ENCODE peak calls at places on chromosomes 4 and X, in eight cellular contexts. One of them, this sample, is unnamed.
A peak's percentile ranks its signal among the peaks of the same experiment; 100 is the strongest.

GRCh38 chr4:67723949-67724348 is 23.0 kb upstream of the UBA6 start:
- DNase-seq in brain microvascular endothelial cell: no peak
- DNase-seq in lower leg skin: no peak
- DNase-seq in A673: no peak
- DNase-seq in GM13977: no peak
- DNase-seq in body of pancreas: no peak
- DNase-seq in heart left ventricle: no peak
- DNase-seq in NB4: no peak
- DNase-seq in this sample: no peak

GRCh38 chrX:24014388-24015018 is 12.5 kb downstream of the KLHL15 start:
- DNase-seq in brain microvascular endothelial cell: no peak
- DNase-seq in lower leg skin: no peak
- DNase-seq in A673: no peak
- DNase-seq in GM13977: no peak
- DNase-seq in body of pancreas: no peak
- DNase-seq in heart left ventricle: no peak
- DNase-seq in NB4: no peak
- DNase-seq in this sample: no peak

GRCh38 chrX:111098874-111099273 is 2.9 kb downstream of the PAK3 start:
- DNase-seq in brain microvascular endothelial cell: no peak
- DNase-seq in lower leg skin: no peak
- DNase-seq in A673: peak; percentile 50
- DNase-seq in GM13977: peak; percentile 73
- DNase-seq in body of pancreas: peak; percentile 73
- DNase-seq in heart left ventricle: no peak
- DNase-seq in NB4: peak; percentile 56
- DNase-seq in this sample: no peak

GRCh38 chrX:73944582-73944947 is 359.4 kb upstream of the ZCCHC13 start:
- DNase-seq in brain microvascular endothelial cell: no peak
- DNase-seq in lower leg skin: no peak
- DNase-seq in A673: peak; percentile 32
- DNase-seq in GM13977: no peak
- DNase-seq in body of pancreas: no peak
- DNase-seq in heart left ventricle: no peak
- DNase-seq in NB4: no peak
- DNase-seq in this sample: no peak

GRCh38 chrX:112979879-112980278 is 139.2 kb upstream of the AMOT start:
- DNase-seq in brain microvascular endothelial cell: no peak
- DNase-seq in lower leg skin: no peak
- DNase-seq in A673: no peak
- DNase-seq in GM13977: no peak
- DNase-seq in body of pancreas: no peak
- DNase-seq in heart left ventricle: no peak
- DNase-seq in NB4: no peak
- DNase-seq in this sample: no peak

GRCh38 chrX:37825225-37825842 is 22.0 kb downstream of the DYNLT3 start:
- DNase-seq in brain microvascular endothelial cell: peak; percentile 35
- DNase-seq in lower leg skin: peak; percentile 15
- DNase-seq in A673: peak; percentile 56
- DNase-seq in GM13977: no peak
- DNase-seq in body of pancreas: peak; percentile 68
- DNase-seq in heart left ventricle: peak; percentile 26
- DNase-seq in NB4: peak; percentile 73
- DNase-seq in this sample: no peak

GRCh38 chr4:16199132-16199531 is 27.1 kb downstream of the TAPT1 start:
- DNase-seq in brain microvascular endothelial cell: no peak
- DNase-seq in lower leg skin: no peak
- DNase-seq in A673: peak; percentile 55
- DNase-seq in GM13977: no peak
- DNase-seq in body of pancreas: no peak
- DNase-seq in heart left ventricle: no peak
- DNase-seq in NB4: peak; percentile 46
- DNase-seq in this sample: no peak

GRCh38 chr4:98663226-98664006 is 5.0 kb upstream of the TSPAN5 start:
- DNase-seq in brain microvascular endothelial cell: no peak
- DNase-seq in lower leg skin: no peak
- DNase-seq in A673: no peak
- DNase-seq in GM13977: peak; percentile 80
- DNase-seq in body of pancreas: no peak
- DNase-seq in heart left ventricle: peak; percentile 23
- DNase-seq in NB4: peak; percentile 21
- DNase-seq in this sample: no peak

GRCh38 chr4:105122334-105122733 is 24.3 kb upstream of the TET2 start:
- DNase-seq in brain microvascular endothelial cell: peak; percentile 58
- DNase-seq in lower leg skin: no peak
- DNase-seq in A673: peak; percentile 72
- DNase-seq in GM13977: no peak
- DNase-seq in body of pancreas: no peak
- DNase-seq in heart left ventricle: no peak
- DNase-seq in NB4: no peak
- DNase-seq in this sample: no peak

GRCh38 chr4:142265536-142265935 is 580.6 kb downstream of the INPP4B start:
- DNase-seq in brain microvascular endothelial cell: peak; percentile 47
- DNase-seq in lower leg skin: no peak
- DNase-seq in A673: no peak
- DNase-seq in GM13977: no peak
- DNase-seq in body of pancreas: peak; percentile 55
- DNase-seq in heart left ventricle: peak; percentile 32
- DNase-seq in NB4: no peak
- DNase-seq in this sample: no peak

GRCh38 chr4:6337331-6337935 is 67.8 kb downstream of the WFS1 start:
- DNase-seq in brain microvascular endothelial cell: no peak
- DNase-seq in lower leg skin: no peak
- DNase-seq in A673: no peak
- DNase-seq in GM13977: no peak
- DNase-seq in body of pancreas: peak; percentile 64
- DNase-seq in heart left ventricle: no peak
- DNase-seq in NB4: no peak
- DNase-seq in this sample: peak; percentile 78

GRCh38 chr4:96473246-96473645 is 633.4 kb downstream of the PDHA2 start:
- DNase-seq in brain microvascular endothelial cell: no peak
- DNase-seq in lower leg skin: no peak
- DNase-seq in A673: no peak
- DNase-seq in GM13977: no peak
- DNase-seq in body of pancreas: no peak
- DNase-seq in heart left ventricle: no peak
- DNase-seq in NB4: no peak
- DNase-seq in this sample: no peak

GRCh38 chrX:123217077-123217476 is 33.0 kb downstream of the GRIA3 start:
- DNase-seq in brain microvascular endothelial cell: peak; percentile 5
- DNase-seq in lower leg skin: peak; percentile 16
- DNase-seq in A673: no peak
- DNase-seq in GM13977: no peak
- DNase-seq in body of pancreas: no peak
- DNase-seq in heart left ventricle: no peak
- DNase-seq in NB4: no peak
- DNase-seq in this sample: no peak

GRCh38 chr4:112765317-112765989 is 128.5 kb downstream of the LARP7 start:
- DNase-seq in brain microvascular endothelial cell: peak; percentile 3
- DNase-seq in lower leg skin: no peak
- DNase-seq in A673: peak; percentile 79
- DNase-seq in GM13977: peak; percentile 60
- DNase-seq in body of pancreas: no peak
- DNase-seq in heart left ventricle: no peak
- DNase-seq in NB4: peak; percentile 50
- DNase-seq in this sample: no peak

GRCh38 chr4:157713342-157713741 is 459.5 kb downstream of the GASK1B start:
- DNase-seq in brain microvascular endothelial cell: no peak
- DNase-seq in lower leg skin: no peak
- DNase-seq in A673: no peak
- DNase-seq in GM13977: no peak
- DNase-seq in body of pancreas: no peak
- DNase-seq in heart left ventricle: no peak
- DNase-seq in NB4: no peak
- DNase-seq in this sample: no peak

GRCh38 chr4:21450331-21450730 is 498.2 kb downstream of the KCNIP4 start:
- DNase-seq in brain microvascular endothelial cell: no peak
- DNase-seq in lower leg skin: no peak
- DNase-seq in A673: no peak
- DNase-seq in GM13977: no peak
- DNase-seq in body of pancreas: no peak
- DNase-seq in heart left ventricle: no peak
- DNase-seq in NB4: no peak
- DNase-seq in this sample: no peak

GRCh38 chr4:139208404-139208945 is 31.5 kb upstream of the ELF2 start:
- DNase-seq in brain microvascular endothelial cell: peak; percentile 13
- DNase-seq in lower leg skin: peak; percentile 71
- DNase-seq in A673: no peak
- DNase-seq in GM13977: peak; percentile 22
- DNase-seq in body of pancreas: no peak
- DNase-seq in heart left ventricle: peak; percentile 32
- DNase-seq in NB4: peak; percentile 95
- DNase-seq in this sample: no peak

GRCh38 chr4:155929833-155930232 is 23.8 kb downstream of the CTSO start:
- DNase-seq in brain microvascular endothelial cell: no peak
- DNase-seq in lower leg skin: no peak
- DNase-seq in A673: no peak
- DNase-seq in GM13977: no peak
- DNase-seq in body of pancreas: no peak
- DNase-seq in heart left ventricle: no peak
- DNase-seq in NB4: no peak
- DNase-seq in this sample: no peak

GRCh38 chr4:25816591-25817058 is 46.2 kb downstream of the SEL1L3 start:
- DNase-seq in brain microvascular endothelial cell: no peak
- DNase-seq in lower leg skin: no peak
- DNase-seq in A673: no peak
- DNase-seq in GM13977: no peak
- DNase-seq in body of pancreas: no peak
- DNase-seq in heart left ventricle: no peak
- DNase-seq in NB4: no peak
- DNase-seq in this sample: no peak

GRCh38 chr4:85787133-85787532 is 312.2 kb downstream of the ARHGAP24 start:
- DNase-seq in brain microvascular endothelial cell: peak; percentile 60
- DNase-seq in lower leg skin: no peak
- DNase-seq in A673: no peak
- DNase-seq in GM13977: no peak
- DNase-seq in body of pancreas: no peak
- DNase-seq in heart left ventricle: no peak
- DNase-seq in NB4: no peak
- DNase-seq in this sample: no peak

GRCh38 chr4:136920092-136920491 is 612.2 kb downstream of the PCDH18 start:
- DNase-seq in brain microvascular endothelial cell: no peak
- DNase-seq in lower leg skin: no peak
- DNase-seq in A673: no peak
- DNase-seq in GM13977: no peak
- DNase-seq in body of pancreas: no peak
- DNase-seq in heart left ventricle: no peak
- DNase-seq in NB4: no peak
- DNase-seq in this sample: no peak
- TF ChIP-seq CTCF in brain microvascular endothelial cell: no peak
- TF ChIP-seq CTCF in lower leg skin: no peak
- TF ChIP-seq CTCF in A673: no peak
- TF ChIP-seq CTCF in GM13977: no peak
- TF ChIP-seq CTCF in body of pancreas: no peak
- TF ChIP-seq CTCF in heart left ventricle: no peak
- TF ChIP-seq CTCF in NB4: no peak
- TF ChIP-seq CTCF in this sample: no peak

GRCh38 chr4:76448211-76448610 is 13.2 kb downstream of the SHROOM3 start:
- DNase-seq in brain microvascular endothelial cell: no peak
- DNase-seq in lower leg skin: no peak
- DNase-seq in A673: no peak
- DNase-seq in GM13977: no peak
- DNase-seq in body of pancreas: no peak
- DNase-seq in heart left ventricle: no peak
- DNase-seq in NB4: no peak
- DNase-seq in this sample: no peak
- TF ChIP-seq CTCF in brain microvascular endothelial cell: no peak
- TF ChIP-seq CTCF in lower leg skin: no peak
- TF ChIP-seq CTCF in A673: no peak
- TF ChIP-seq CTCF in GM13977: no peak
- TF ChIP-seq CTCF in body of pancreas: no peak
- TF ChIP-seq CTCF in heart left ventricle: no peak
- TF ChIP-seq CTCF in NB4: no peak
- TF ChIP-seq CTCF in this sample: no peak

GRCh38 chrX:121036951-121037350 is 10.5 kb upstream of the GLUD2 start:
- DNase-seq in brain microvascular endothelial cell: no peak
- DNase-seq in lower leg skin: no peak
- DNase-seq in A673: no peak
- DNase-seq in GM13977: no peak
- DNase-seq in body of pancreas: no peak
- DNase-seq in heart left ventricle: no peak
- DNase-seq in NB4: no peak
- DNase-seq in this sample: no peak
- TF ChIP-seq CTCF in brain microvascular endothelial cell: no peak
- TF ChIP-seq CTCF in lower leg skin: no peak
- TF ChIP-seq CTCF in A673: no peak
- TF ChIP-seq CTCF in GM13977: no peak
- TF ChIP-seq CTCF in body of pancreas: no peak
- TF ChIP-seq CTCF in heart left ventricle: no peak
- TF ChIP-seq CTCF in NB4: no peak
- TF ChIP-seq CTCF in this sample: no peak

DNA sequence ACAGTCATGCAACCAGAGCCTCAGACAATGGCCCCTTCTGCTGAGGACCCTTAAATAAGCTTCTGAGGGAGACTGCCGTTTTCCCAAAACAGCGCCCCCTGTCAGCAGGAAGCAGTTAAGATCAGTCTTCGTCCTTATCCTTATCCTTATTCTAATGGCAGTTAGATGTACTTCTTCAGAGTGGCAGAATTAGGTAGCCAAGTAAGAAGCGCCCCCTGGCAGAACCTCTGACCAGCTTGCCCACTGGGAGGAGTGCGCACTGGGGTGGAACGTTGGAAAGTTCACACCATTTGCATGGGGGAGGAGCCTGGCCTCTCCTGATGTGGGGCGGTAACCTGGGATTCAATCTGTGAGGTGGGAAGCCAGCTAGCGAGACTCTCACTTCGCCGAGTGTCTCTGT is 133.6 kb upstream of the QRFPR start:
- DNase-seq in brain microvascular endothelial cell: no peak
- DNase-seq in lower leg skin: no peak
- DNase-seq in A673: no peak
- DNase-seq in GM13977: no peak
- DNase-seq in body of pancreas: no peak
- DNase-seq in heart left ventricle: no peak
- DNase-seq in NB4: no peak
- DNase-seq in this sample: no peak
- TF ChIP-seq CTCF in brain microvascular endothelial cell: peak; percentile 15
- TF ChIP-seq CTCF in lower leg skin: no peak
- TF ChIP-seq CTCF in A673: peak; percentile 34
- TF ChIP-seq CTCF in GM13977: peak; percentile 19
- TF ChIP-seq CTCF in body of pancreas: no peak
- TF ChIP-seq CTCF in heart left ventricle: no peak
- TF ChIP-seq CTCF in NB4: peak; percentile 5
- TF ChIP-seq CTCF in this sample: peak; percentile 17

GRCh38 chrX:14032383-14032782 is 2.7 kb upstream of the GEMIN8 start:
- DNase-seq in brain microvascular endothelial cell: peak; percentile 34
- DNase-seq in lower leg skin: peak; percentile 26
- DNase-seq in A673: peak; percentile 75
- DNase-seq in GM13977: peak; percentile 59
- DNase-seq in body of pancreas: peak; percentile 70
- DNase-seq in heart left ventricle: peak; percentile 37
- DNase-seq in NB4: peak; percentile 70
- DNase-seq in this sample: no peak
- TF ChIP-seq CTCF in brain microvascular endothelial cell: peak; percentile 65
- TF ChIP-seq CTCF in lower leg skin: no peak
- TF ChIP-seq CTCF in A673: peak; percentile 78
- TF ChIP-seq CTCF in GM13977: peak; percentile 59
- TF ChIP-seq CTCF in body of pancreas: peak; percentile 43
- TF ChIP-seq CTCF in heart left ventricle: peak; percentile 68
- TF ChIP-seq CTCF in NB4: peak; percentile 24
- TF ChIP-seq CTCF in this sample: peak; percentile 90